ENCODE peak calls at places on chromosomes 16 and 17, in seven cellular contexts. One of them, this sample, is unnamed.

GRCh38 chr17:46982577-46982976 is 3.5 kb upstream of the RPRML start:
- DNase-seq in posterior cingulate gyrus: no peak
- DNase-seq in GM18507: no peak
- DNase-seq in GM04503: no peak
- DNase-seq in DMS 273 treated with DMSO at 0.1 percent for 48 hours: no peak
- DNase-seq in left colon: no peak
- DNase-seq in nephron progenitor cell: no peak
- DNase-seq in this sample: no peak

GRCh38 chr17:55177914-55178217 is 86.9 kb upstream of the HLF start:
- DNase-seq in posterior cingulate gyrus: no peak
- DNase-seq in nephron progenitor cell: no peak
- DNase-seq in GM18507: no peak
- DNase-seq in GM04503: no peak
- DNase-seq in left colon: no peak
- DNase-seq in DMS 273 treated with DMSO at 0.1 percent for 48 hours: no peak
- DNase-seq in this sample: no peak

GRCh38 chr16:86533942-86534341 is 21.1 kb downstream of the MTHFSD start:
- DNase-seq in posterior cingulate gyrus: no peak
- DNase-seq in DMS 273 treated with DMSO at 0.1 percent for 48 hours: no peak
- DNase-seq in GM18507: no peak
- DNase-seq in GM04503: no peak
- DNase-seq in nephron progenitor cell: no peak
- DNase-seq in left colon: no peak
- DNase-seq in this sample: no peak

GRCh38 chr17:72388765-72389473 is 268.1 kb downstream of the SOX9 start:
- DNase-seq in GM18507: peak
- DNase-seq in GM04503: no peak
- DNase-seq in nephron progenitor cell: no peak
- DNase-seq in DMS 273 treated with DMSO at 0.1 percent for 48 hours: peak
- DNase-seq in posterior cingulate gyrus: no peak
- DNase-seq in left colon: no peak
- DNase-seq in this sample: no peak

GRCh38 chr17:49901460-49902331 is 53.8 kb upstream of the TAC4 start:
- DNase-seq in DMS 273 treated with DMSO at 0.1 percent for 48 hours: no peak
- DNase-seq in GM04503: no peak
- DNase-seq in left colon: no peak
- DNase-seq in GM18507: no peak
- DNase-seq in nephron progenitor cell: peak
- DNase-seq in posterior cingulate gyrus: no peak
- DNase-seq in this sample: no peak

GRCh38 chr17:66715076-66715675 is 119.7 kb upstream of the CACNG5 start:
- DNase-seq in nephron progenitor cell: no peak
- DNase-seq in left colon: no peak
- DNase-seq in GM18507: no peak
- DNase-seq in posterior cingulate gyrus: peak
- DNase-seq in DMS 273 treated with DMSO at 0.1 percent for 48 hours: no peak
- DNase-seq in GM04503: no peak
- DNase-seq in this sample: no peak

GRCh38 chr17:32995416-32995815 is 3.8 kb downstream of the SPACA3 start:
- DNase-seq in DMS 273 treated with DMSO at 0.1 percent for 48 hours: no peak
- DNase-seq in left colon: no peak
- DNase-seq in GM18507: no peak
- DNase-seq in GM04503: no peak
- DNase-seq in posterior cingulate gyrus: peak
- DNase-seq in nephron progenitor cell: no peak
- DNase-seq in this sample: no peak

GRCh38 chr16:66290431-66290830 is 76.1 kb upstream of the CDH5 start:
- DNase-seq in GM04503: no peak
- DNase-seq in nephron progenitor cell: no peak
- DNase-seq in left colon: no peak
- DNase-seq in posterior cingulate gyrus: no peak
- DNase-seq in GM18507: no peak
- DNase-seq in DMS 273 treated with DMSO at 0.1 percent for 48 hours: no peak
- DNase-seq in this sample: no peak

GRCh38 chr17:64009571-64010402 is 10.6 kb downstream of the ICAM2 start:
- DNase-seq in posterior cingulate gyrus: no peak
- DNase-seq in DMS 273 treated with DMSO at 0.1 percent for 48 hours: no peak
- DNase-seq in nephron progenitor cell: no peak
- DNase-seq in GM04503: no peak
- DNase-seq in left colon: no peak
- DNase-seq in GM18507: no peak
- DNase-seq in this sample: no peak

GRCh38 chr17:76888661-76889060 is 20.5 kb downstream of the MGAT5B start:
- DNase-seq in left colon: no peak
- DNase-seq in GM04503: no peak
- DNase-seq in nephron progenitor cell: peak
- DNase-seq in posterior cingulate gyrus: no peak
- DNase-seq in GM18507: no peak
- DNase-seq in DMS 273 treated with DMSO at 0.1 percent for 48 hours: no peak
- DNase-seq in this sample: no peak

GRCh38 chr16:4231367-4231766 is 10.5 kb downstream of the SRL start:
- DNase-seq in left colon: no peak
- DNase-seq in DMS 273 treated with DMSO at 0.1 percent for 48 hours: no peak
- DNase-seq in posterior cingulate gyrus: no peak
- DNase-seq in nephron progenitor cell: no peak
- DNase-seq in GM18507: no peak
- DNase-seq in GM04503: no peak
- DNase-seq in this sample: no peak

GRCh38 chr16:3256146-3256875 is at the start of gene MEFV:
- DNase-seq in GM18507: no peak
- DNase-seq in left colon: no peak
- DNase-seq in GM04503: no peak
- DNase-seq in DMS 273 treated with DMSO at 0.1 percent for 48 hours: no peak
- DNase-seq in posterior cingulate gyrus: no peak
- DNase-seq in nephron progenitor cell: no peak
- DNase-seq in this sample: no peak

GRCh38 chr17:59851431-59852375 is 41.0 kb downstream of the TUBD1 start:
- DNase-seq in DMS 273 treated with DMSO at 0.1 percent for 48 hours: no peak
- DNase-seq in left colon: peak
- DNase-seq in posterior cingulate gyrus: no peak
- DNase-seq in nephron progenitor cell: no peak
- DNase-seq in GM18507: no peak
- DNase-seq in GM04503: peak
- DNase-seq in this sample: peak

GRCh38 chr16:57413301-57413730 is 8.7 kb downstream of the CCL17 start:
- DNase-seq in posterior cingulate gyrus: no peak
- DNase-seq in GM18507: peak
- DNase-seq in nephron progenitor cell: no peak
- DNase-seq in GM04503: no peak
- DNase-seq in DMS 273 treated with DMSO at 0.1 percent for 48 hours: no peak
- DNase-seq in left colon: no peak
- DNase-seq in this sample: no peak

GRCh38 chr17:49496183-49496865 is 1.2 kb downstream of the NGFR start:
- DNase-seq in DMS 273 treated with DMSO at 0.1 percent for 48 hours: no peak
- DNase-seq in left colon: peak
- DNase-seq in posterior cingulate gyrus: peak
- DNase-seq in nephron progenitor cell: peak
- DNase-seq in GM04503: no peak
- DNase-seq in GM18507: peak
- DNase-seq in this sample: no peak

GRCh38 chr17:74531231-74531761 is at the start of gene CD300LB:
- DNase-seq in GM18507: peak
- DNase-seq in posterior cingulate gyrus: no peak
- DNase-seq in GM04503: no peak
- DNase-seq in left colon: no peak
- DNase-seq in nephron progenitor cell: no peak
- DNase-seq in DMS 273 treated with DMSO at 0.1 percent for 48 hours: no peak
- DNase-seq in this sample: no peak

GRCh38 chr17:8248751-8249607 is at the start of gene PFAS:
- DNase-seq in GM18507: peak
- DNase-seq in DMS 273 treated with DMSO at 0.1 percent for 48 hours: peak
- DNase-seq in nephron progenitor cell: peak
- DNase-seq in GM04503: peak
- DNase-seq in left colon: peak
- DNase-seq in posterior cingulate gyrus: peak
- DNase-seq in this sample: peak

GRCh38 chr17:59370580-59371299 is 39.3 kb downstream of the YPEL2 start:
- DNase-seq in GM04503: no peak
- DNase-seq in DMS 273 treated with DMSO at 0.1 percent for 48 hours: no peak
- DNase-seq in posterior cingulate gyrus: no peak
- DNase-seq in nephron progenitor cell: peak
- DNase-seq in left colon: no peak
- DNase-seq in GM18507: no peak
- DNase-seq in this sample: no peak

GRCh38 chr17:12547829-12548228 is 117.9 kb upstream of the MYOCD start:
- DNase-seq in GM04503: no peak
- DNase-seq in GM18507: no peak
- DNase-seq in posterior cingulate gyrus: no peak
- DNase-seq in DMS 273 treated with DMSO at 0.1 percent for 48 hours: no peak
- DNase-seq in nephron progenitor cell: no peak
- DNase-seq in left colon: no peak
- DNase-seq in this sample: no peak

GRCh38 chr16:67562526-67562917 is at the start of gene CTCF:
- DNase-seq in posterior cingulate gyrus: peak
- DNase-seq in left colon: peak
- DNase-seq in nephron progenitor cell: peak
- DNase-seq in DMS 273 treated with DMSO at 0.1 percent for 48 hours: peak
- DNase-seq in GM04503: no peak
- DNase-seq in GM18507: no peak
- DNase-seq in this sample: no peak